ENCODE peak calls at places on chromosomes 11 and 22, in six cellular contexts. Y is hepatocyte, L is K562, N is body of pancreas, H is AG04450, J is psoas muscle. E is an unnamed sample.

GRCh38 chr22:41862530-41863266 is 29.8 kb downstream of the SREBF2 start:
- DNase-seq in J (no peak), N (no peak), H (no peak), L (no peak), Y (no peak), E (no peak)

GRCh38 chr22:22877523-22878210 is 9.9 kb upstream of the IGLL5 start:
- DNase-seq in H (peak; percentile 16), L (peak; percentile 99), J (peak; percentile 69), Y (peak; percentile 78), N (peak; percentile 47), E (no peak)

GRCh38 chr11:18958221-18958910 is 19.2 kb upstream of the MRGPRX1 start:
- DNase-seq in L (no peak), H (no peak), Y (peak; percentile 20), N (no peak), J (no peak), E (no peak)

GRCh38 chr11:78808903-78809302 is 234.2 kb upstream of the NARS2 start:
- DNase-seq in J (no peak), N (no peak), L (no peak), Y (no peak), H (no peak), E (no peak)

GRCh38 chr11:17558025-17558780 is 11.1 kb downstream of the OTOG start:
- DNase-seq in Y (no peak), J (no peak), N (no peak), L (no peak), H (no peak), E (no peak)

GRCh38 chr22:43951966-43952365 is 3.3 kb upstream of the SAMM50 start:
- DNase-seq in H (no peak), N (no peak), L (no peak), Y (no peak), J (no peak), E (no peak)

GRCh38 chr11:128095459-128096096 is 491.8 kb downstream of the ETS1 start:
- DNase-seq in H (peak; percentile 6), L (no peak), Y (no peak), N (no peak), J (no peak), E (no peak)

GRCh38 chr22:47240116-47240515 is 477.7 kb downstream of the TBC1D22A start:
- DNase-seq in Y (no peak), N (no peak), H (no peak), J (no peak), L (no peak), E (no peak)

GRCh38 chr11:25612806-25613205 is 719.1 kb upstream of the ANO3 start:
- DNase-seq in H (no peak), N (no peak), L (no peak), Y (no peak), J (no peak), E (no peak)

GRCh38 chr22:41256254-41256897 is 15.6 kb upstream of the CHADL start:
- DNase-seq in H (peak; percentile 39), N (no peak), L (no peak), J (no peak), Y (no peak), E (no peak)

GRCh38 chr11:76208829-76209670 is 2.7 kb upstream of the WNT11 start:
- DNase-seq in J (peak; percentile 88), Y (peak; percentile 88), H (no peak), N (peak; percentile 84), L (no peak), E (no peak)

GRCh38 chr11:48172818-48173609 is 43.6 kb upstream of the OR4B1 start:
- DNase-seq in H (peak; percentile 39), L (peak; percentile 75), Y (peak; percentile 80), J (peak; percentile 50), N (peak; percentile 70), E (peak; percentile 71)

GRCh38 chr11:118928870-118929495 is 3.3 kb upstream of the BCL9L start:
- DNase-seq in Y (peak; percentile 84), H (no peak), J (peak; percentile 59), N (peak; percentile 76), L (peak; percentile 70), E (no peak)
- H3K27ac ChIP-seq in Y (peak overlapping the region; percentile 98), H (peak overlapping the region; percentile 47), J (peak overlapping the region; percentile 91), N (peak overlapping the region; percentile 97), L (peak overlapping the region; percentile 51), E (peak overlapping the region; percentile 100)

GRCh38 chr11:73281796-73282660 is 9.9 kb downstream of the P2RY6 start:
- DNase-seq in J (no peak), N (no peak), Y (no peak), L (no peak), H (no peak), E (no peak)
- TF ChIP-seq CTCF in J (no peak), N (no peak), Y (no peak), L (no peak), H (no peak), E (no peak)

GRCh38 chr11:65430406-65431217 is 8.0 kb downstream of the NEAT1 start:
- DNase-seq in L (no peak), J (no peak), N (no peak), Y (peak; percentile 46), H (no peak), E (no peak)
- H3K4me3 ChIP-seq in L (no peak overlapping the region), J (peak overlapping the region; percentile 86), N (no peak overlapping the region), Y (no peak overlapping the region), H (peak overlapping the region; percentile 97), E (no peak overlapping the region)

GRCh38 chr11:130816516-130816915 is 99.8 kb downstream of the SNX19 start:
- DNase-seq in J (no peak), L (no peak), H (no peak), N (peak; percentile 42), Y (peak; percentile 55), E (no peak)

GRCh38 chr11:130815074-130815802 is 101.0 kb downstream of the SNX19 start:
- DNase-seq in H (no peak), Y (peak; percentile 56), N (no peak), L (no peak), J (no peak), E (no peak)

GRCh38 chr11:130815921-130816320 is 100.4 kb downstream of the SNX19 start:
- DNase-seq in Y (no peak), J (no peak), H (no peak), N (no peak), L (no peak), E (no peak)

GRCh38 chr11:130817608-130817944 is 98.7 kb downstream of the SNX19 start:
- DNase-seq in Y (peak; percentile 60), N (peak; percentile 31), H (peak; percentile 68), L (no peak), J (no peak), E (peak; percentile 29)

DNA sequence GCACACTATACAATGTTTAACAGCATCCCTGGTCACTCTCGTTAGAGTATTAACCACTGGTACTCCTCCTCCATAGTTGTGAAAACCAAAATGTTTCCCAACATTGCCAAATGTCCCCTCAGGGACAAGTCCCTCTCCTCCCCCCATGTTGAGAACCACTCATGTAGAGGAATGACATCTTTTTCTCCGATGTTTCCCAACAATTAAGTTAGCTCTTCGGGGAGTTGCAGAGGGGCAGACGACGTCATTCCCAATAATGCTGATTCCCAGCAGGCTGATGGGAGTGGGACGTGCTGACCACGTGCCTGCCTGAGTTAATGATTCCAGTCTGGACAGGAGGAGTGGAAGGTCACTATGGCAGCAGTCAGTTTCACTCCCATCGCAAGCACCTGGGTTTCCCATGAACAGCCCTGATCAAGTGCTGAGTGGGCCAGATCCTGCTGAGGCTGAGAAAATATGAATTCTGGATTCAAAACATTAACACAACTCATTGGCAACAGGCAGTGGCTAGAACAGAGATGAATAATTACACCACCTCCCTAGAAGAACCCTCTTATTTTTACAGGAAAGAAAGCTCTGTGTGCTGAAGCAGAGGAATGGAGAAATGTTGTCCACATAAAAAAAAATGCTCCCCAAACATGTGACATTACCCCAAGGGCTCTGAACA is 99.2 kb downstream of the SNX19 start:
- DNase-seq in Y (no peak), N (peak; percentile 41), L (no peak), J (peak; percentile 43), H (no peak), E (no peak)
- H3K27ac ChIP-seq in Y (peak overlapping the region; percentile 66), N (peak overlapping the region; percentile 69), L (no peak overlapping the region), J (no peak overlapping the region), H (no peak overlapping the region), E (peak overlapping the region; percentile 38)

DNA sequence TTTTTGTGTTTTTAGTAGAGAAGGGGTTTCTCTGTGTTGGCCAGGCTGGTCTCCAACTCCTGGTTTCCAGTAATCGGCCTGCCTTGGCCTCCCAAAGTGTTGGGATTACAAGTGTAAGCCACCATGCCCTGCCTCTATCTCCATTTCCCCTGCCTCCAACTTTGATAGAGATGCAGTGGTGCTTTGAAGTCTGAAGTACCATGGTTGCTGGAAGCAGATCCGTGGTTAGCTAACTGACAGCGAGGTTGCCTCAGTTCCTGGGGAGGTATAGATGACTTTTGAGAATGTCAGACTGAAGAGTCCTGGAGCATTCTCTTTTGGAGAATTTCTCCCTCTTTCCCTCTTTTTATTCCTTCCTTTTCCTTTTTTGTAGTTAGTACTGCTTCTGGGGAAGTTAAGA is 111.5 kb upstream of the RRM1 start:
- DNase-seq in H (no peak), Y (no peak), J (no peak), N (no peak), L (no peak), E (no peak)
- TF ChIP-seq CTCF in H (no peak), Y (no peak), J (no peak), N (no peak), L (no peak), E (no peak)

DNA sequence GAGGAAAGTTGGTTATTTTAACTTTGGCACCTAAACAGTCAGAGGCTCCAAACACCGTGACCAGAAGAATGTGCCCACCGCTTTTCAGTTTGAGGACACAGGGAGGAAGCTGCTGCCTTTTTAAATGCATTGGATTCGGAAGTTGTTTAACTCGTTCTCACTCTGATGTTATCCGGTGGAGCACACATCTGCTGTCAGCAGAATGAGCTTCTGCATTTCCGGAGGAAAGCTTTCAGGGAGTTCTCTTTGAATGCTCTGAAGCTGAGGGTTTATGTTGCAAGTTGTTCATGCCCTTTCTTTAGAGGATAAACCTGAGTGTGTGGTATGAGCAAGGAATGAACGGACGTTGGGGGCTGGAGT is 64.1 kb downstream of the PPFIBP2 start:
- DNase-seq in J (no peak), H (no peak), N (no peak), Y (peak; percentile 43), L (no peak), E (no peak)
- H3K4me3 ChIP-seq in J (peak overlapping the region; percentile 64), H (peak overlapping the region; percentile 55), N (no peak overlapping the region), Y (peak overlapping the region; percentile 6), L (no peak overlapping the region), E (peak overlapping the region; percentile 61)

GRCh38 chr11:111604392-111605009 is 2.3 kb downstream of the SIK2 start:
- DNase-seq in N (no peak), H (no peak), L (peak; percentile 51), J (no peak), Y (peak; percentile 67), E (no peak)
- H3K27ac ChIP-seq in N (peak overlapping the region; percentile 98), H (no peak overlapping the region), L (peak overlapping the region; percentile 10), J (peak overlapping the region; percentile 94), Y (peak overlapping the region; percentile 99), E (peak overlapping the region; percentile 99)

DNA sequence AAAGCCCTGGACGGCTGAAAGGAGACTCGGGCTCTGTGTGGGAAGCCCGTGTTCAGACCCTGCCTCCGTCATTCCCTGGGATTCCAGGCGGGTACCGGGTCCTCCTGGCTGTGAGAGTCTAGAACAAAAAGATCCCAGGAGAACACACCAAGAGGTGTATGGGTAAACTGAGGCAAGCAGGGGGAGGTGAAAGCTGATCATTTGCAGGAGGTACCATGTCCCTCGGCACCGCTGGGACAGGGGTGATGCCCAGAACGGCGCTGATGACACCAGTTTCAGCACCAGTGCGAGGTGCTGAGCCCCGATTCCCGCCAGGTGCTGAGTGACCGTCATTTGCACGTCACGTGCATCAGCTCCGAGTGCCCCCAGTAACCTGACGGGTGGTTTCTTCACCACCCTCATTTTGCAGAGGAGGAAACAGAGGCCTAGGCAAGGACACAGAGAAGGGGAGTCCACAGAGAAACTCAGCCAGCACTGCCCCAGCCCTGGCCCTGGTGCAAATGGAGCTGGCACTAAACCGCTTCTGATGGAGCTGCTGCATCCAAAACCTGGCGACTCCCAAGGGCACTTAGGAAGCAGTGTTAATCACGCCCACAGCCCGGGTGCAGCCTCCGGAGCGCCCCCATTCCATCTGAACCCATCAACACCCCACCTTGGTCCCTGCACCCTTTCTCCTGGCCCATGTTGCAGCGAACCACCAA is 16.8 kb downstream of the MACROD1 start:
- DNase-seq in Y (no peak), H (no peak), J (no peak), L (no peak), N (no peak), E (no peak)
- TF ChIP-seq CTCF in Y (no peak), H (no peak), J (no peak), L (no peak), N (no peak), E (no peak)